ENCODE peak calls at places on chromosomes 11 and 22, in four cellular contexts. C, Q, G and Z are unnamed samples.
A peak's percentile ranks its signal among the peaks of the same experiment; 100 is the strongest.

GRCh38 chr11:44418438-44418795 is 108.5 kb upstream of the ALX4 start:
- DNase-seq in Q (no peak), C (no peak), G (no peak), Z (no peak)

GRCh38 chr11:126186031-126186698 is 25.3 kb downstream of the RPUSD4 start:
- DNase-seq in G (no peak), C (no peak), Q (no peak), Z (no peak)

GRCh38 chr22:48885271-48885918 is 942.3 kb downstream of the BRD1 start:
- DNase-seq in G (no peak), Q (no peak), C (no peak), Z (no peak)

GRCh38 chr11:110968348-110969062 is 256.3 kb upstream of the ARHGAP20 start:
- DNase-seq in C (no peak), Q (no peak), G (no peak), Z (no peak)

GRCh38 chr11:83456075-83456474 is 169.9 kb upstream of the CCDC90B start:
- DNase-seq in G (no peak), C (no peak), Q (no peak), Z (no peak)

GRCh38 chr11:59173964-59174663 is 2.2 kb downstream of the DTX4 start:
- DNase-seq in Q (no peak), C (no peak), G (peak; percentile 72), Z (no peak)

GRCh38 chr11:11020747-11021149 is 162.9 kb upstream of the ZBED5 start:
- DNase-seq in G (no peak), C (no peak), Q (no peak), Z (no peak)

GRCh38 chr22:36449776-36450175 is 31.7 kb downstream of the TXN2 start:
- DNase-seq in C (no peak), Q (no peak), G (no peak), Z (no peak)

GRCh38 chr11:109037856-109038780 is 373.2 kb downstream of the DDX10 start:
- DNase-seq in G (no peak), C (peak; percentile 29), Q (peak; percentile 85), Z (no peak)

GRCh38 chr11:29780756-29781155 is 236.1 kb downstream of the KCNA4 start:
- DNase-seq in G (no peak), C (no peak), Q (no peak), Z (no peak)

GRCh38 chr22:25035715-25036114 is 83.2 kb downstream of the KIAA1671 start:
- DNase-seq in G (no peak), Q (no peak), C (no peak), Z (no peak)

GRCh38 chr11:114399490-114399889 is 821 bp downstream of the C11orf71 start:
- DNase-seq in Q (no peak), G (no peak), C (no peak), Z (no peak)

DNA sequence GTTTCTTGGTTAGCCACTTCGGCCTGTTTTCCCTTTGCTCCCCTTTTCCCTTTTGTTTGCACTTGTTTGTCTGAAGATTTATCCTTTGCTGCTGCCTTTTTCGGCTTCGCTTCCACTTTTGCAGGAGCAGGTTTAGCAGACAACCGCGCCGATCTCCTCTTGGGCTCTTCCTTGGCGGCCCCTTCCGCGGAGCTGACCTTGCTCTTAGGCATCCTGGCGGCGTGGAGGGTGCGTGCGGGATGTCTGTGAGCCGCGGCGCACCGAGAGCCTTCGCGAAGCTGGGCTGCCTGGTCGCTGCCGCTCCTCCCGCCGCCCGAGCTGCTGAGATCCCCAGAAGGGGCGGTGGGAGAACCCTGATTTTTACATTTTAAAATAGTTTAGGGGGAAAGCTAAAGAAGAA is 105.3 kb upstream of the RRM1 start:
- DNase-seq in G (no peak), Q (no peak), C (no peak), Z (no peak)
- TF ChIP-seq POLR2A in G (no peak), Q (no peak), C (no peak), Z (no peak)

GRCh38 chr11:57650739-57651090 is 1.0 kb upstream of the YPEL4 start:
- DNase-seq in Q (no peak), G (no peak), C (no peak), Z (no peak)
- TF ChIP-seq POLR2A in Q (no peak), G (no peak), C (no peak), Z (no peak)

DNA sequence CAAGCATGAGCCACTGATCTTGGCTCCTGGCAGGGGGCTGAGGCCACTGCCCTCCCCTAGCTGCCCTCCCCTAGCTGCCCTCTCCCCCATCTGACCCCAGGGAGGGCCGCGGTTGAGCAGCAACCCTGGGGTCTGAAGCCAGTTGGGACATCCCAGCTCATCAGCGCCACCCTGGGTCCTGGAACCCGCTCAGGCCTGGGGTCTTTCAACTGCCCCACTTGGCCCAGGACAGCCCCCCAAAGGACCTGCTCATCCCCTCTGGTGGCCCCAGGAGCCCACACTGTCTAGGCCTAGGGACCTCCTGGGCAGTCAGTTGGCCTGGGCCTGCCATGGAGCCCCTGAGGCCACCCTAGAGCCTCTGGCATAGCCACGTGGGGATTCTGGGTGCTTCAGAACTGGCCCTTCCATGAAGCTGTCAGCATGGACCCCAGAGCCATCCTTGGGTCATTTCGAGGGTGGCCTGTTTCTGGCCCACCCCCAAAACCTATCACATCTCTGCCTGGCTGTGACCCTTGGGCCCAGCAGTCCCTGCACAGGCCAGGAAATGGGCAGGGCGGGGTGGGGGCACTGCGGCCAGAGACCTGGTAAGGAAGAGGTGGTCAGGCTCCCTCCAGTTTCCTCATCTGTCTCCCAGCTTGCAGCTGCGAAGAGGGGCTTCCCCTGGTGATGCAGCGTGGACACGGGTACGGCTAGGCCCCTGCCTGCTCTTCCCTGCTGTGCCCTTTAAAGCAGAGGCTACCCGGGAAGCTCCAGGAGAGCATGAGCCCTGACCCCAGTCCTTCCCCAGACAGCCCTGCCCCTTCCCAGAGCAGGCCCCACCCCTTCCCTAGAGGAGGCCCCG is 37.9 kb downstream of the MUC2 start:
- DNase-seq in Q (no peak), C (no peak), G (no peak), Z (no peak)
- TF ChIP-seq POLR2A in Q (no peak), C (no peak), G (no peak), Z (no peak)

DNA sequence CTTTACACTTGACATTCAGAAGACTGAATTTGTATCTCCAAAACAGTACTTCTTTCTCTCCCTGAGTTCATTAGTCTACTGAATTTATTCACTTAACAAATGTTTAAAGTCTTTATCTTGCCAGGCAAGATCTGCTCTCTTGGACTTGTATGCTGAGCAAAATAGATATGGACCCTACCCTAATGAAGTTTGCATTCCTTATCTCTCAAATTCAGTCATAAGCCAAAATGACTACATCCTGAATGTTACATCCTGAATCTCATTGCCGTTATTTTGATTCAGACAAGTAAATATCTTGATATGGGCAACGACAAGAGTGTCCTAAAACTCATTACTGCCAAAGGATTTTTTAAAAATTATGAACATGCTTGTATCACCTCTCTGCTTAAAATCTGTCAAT is 29.7 kb downstream of the FAR1 start:
- DNase-seq in Q (peak; percentile 27), G (no peak), C (no peak), Z (no peak)
- TF ChIP-seq POLR2A in Q (no peak), G (no peak), C (no peak), Z (no peak)

DNA sequence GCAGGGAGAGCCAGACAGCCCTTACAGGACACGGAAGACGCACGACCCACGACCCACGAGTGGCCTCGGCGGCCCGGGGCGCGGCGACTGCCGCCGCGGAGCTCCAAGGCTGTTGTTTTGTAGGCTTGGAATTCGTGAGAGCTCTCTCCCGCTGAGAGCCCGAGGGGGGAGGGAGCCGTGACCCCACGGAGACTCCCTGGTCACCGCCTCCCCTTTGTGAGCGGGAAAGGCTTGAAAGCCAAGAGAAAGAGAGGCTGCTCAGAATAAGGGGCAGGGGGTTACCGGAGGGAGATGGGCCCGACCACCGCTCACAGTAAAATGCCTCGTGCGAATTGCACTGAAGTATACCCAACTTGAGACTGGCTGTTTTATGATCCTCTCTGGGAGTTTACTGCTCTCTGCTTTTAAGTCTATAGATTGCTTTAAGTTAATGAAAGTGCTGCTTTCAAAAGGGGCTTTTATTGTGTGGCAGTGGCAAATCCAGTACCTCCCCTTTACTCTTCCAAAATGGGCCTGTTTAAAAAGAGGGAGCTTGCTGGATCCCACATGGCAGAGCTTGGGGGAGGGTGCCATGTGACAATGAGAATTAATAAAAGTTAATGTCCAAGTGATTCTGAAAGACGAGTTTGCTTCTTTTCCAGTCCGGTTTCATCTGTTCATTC is 2.9 kb downstream of the PKNOX2 start:
- DNase-seq in G (no peak), C (no peak), Q (no peak), Z (no peak)
- TF ChIP-seq POLR2A in G (no peak), C (no peak), Q (no peak), Z (no peak)